ENCODE peak calls at places on chromosome 1, in six cellular contexts. X is pancreas, N is uterus, M is heart left ventricle, C is right atrium auricular region, W is fibroblast of lung. K is an unnamed sample.

GRCh38 chr1:40414331-40414730 is 35.9 kb upstream of the ZFP69B start:
- DNase-seq in X (no peak), N (no peak), M (no peak), C (no peak), W (no peak), K (no peak)

GRCh38 chr1:185317886-185318310 is 855 bp upstream of the IVNS1ABP start:
- DNase-seq in X (peak; percentile 63), N (peak; percentile 20), M (peak; percentile 32), C (no peak), W (peak; percentile 13), K (peak; percentile 14)

GRCh38 chr1:159821171-159821867 is 5.4 kb upstream of the SLAMF8 start:
- DNase-seq in X (no peak), N (no peak), M (no peak), C (no peak), W (no peak), K (no peak)

GRCh38 chr1:59667020-59667419 is 147.7 kb upstream of the HOOK1 start:
- DNase-seq in X (no peak), N (no peak), M (no peak), C (no peak), W (no peak), K (no peak)

GRCh38 chr1:224872832-224873644 is 56.4 kb upstream of the DNAH14 start:
- DNase-seq in X (no peak), N (no peak), M (no peak), C (no peak), W (no peak), K (no peak)

GRCh38 chr1:62230724-62231123 is 36.1 kb downstream of the L1TD1 start:
- DNase-seq in X (no peak), N (no peak), M (no peak), C (no peak), W (peak; percentile 98), K (no peak)

GRCh38 chr1:199313444-199313843 is 674.6 kb downstream of the PTPRC start:
- DNase-seq in X (no peak), N (no peak), M (no peak), C (no peak), W (no peak), K (no peak)

GRCh38 chr1:146034976-146035469 is 13.5 kb upstream of the HJV start:
- DNase-seq in X (no peak), N (no peak), M (no peak), C (no peak), W (no peak), K (no peak)

GRCh38 chr1:54884135-54884586 is 2.8 kb downstream of the DHCR24 start:
- DNase-seq in X (no peak), N (no peak), M (no peak), C (no peak), W (peak; percentile 59), K (no peak)

GRCh38 chr1:153652795-153653507 is 5.6 kb upstream of the SNAPIN start:
- DNase-seq in X (peak; percentile 50), N (no peak), M (no peak), C (no peak), W (peak; percentile 68), K (no peak)

GRCh38 chr1:225873281-225873850 is 8.8 kb downstream of the TMEM63A start:
- DNase-seq in X (no peak), N (no peak), M (no peak), C (no peak), W (no peak), K (no peak)

GRCh38 chr1:109963864-109964263 is 20.7 kb upstream of the AHCYL1 start:
- DNase-seq in X (no peak), N (no peak), M (no peak), C (no peak), W (peak; percentile 66), K (no peak)

GRCh38 chr1:178450871-178451270 is 45.9 kb downstream of the CLEC20A start:
- DNase-seq in X (no peak), N (no peak), M (no peak), C (no peak), W (no peak), K (no peak)

GRCh38 chr1:228312091-228312764 is 94.4 kb downstream of the TRIM11 start:
- DNase-seq in X (no peak), N (no peak), M (peak; percentile 14), C (no peak), W (no peak), K (no peak)

GRCh38 chr1:169999357-169999756 is 75.1 kb downstream of the KIFAP3 start:
- DNase-seq in X (no peak), N (peak; percentile 44), M (no peak), C (peak; percentile 60), W (peak; percentile 96), K (no peak)

GRCh38 chr1:96721382-96722160 is at the start of gene PTBP2:
- DNase-seq in X (peak; percentile 90), N (peak; percentile 81), M (peak; percentile 88), C (peak; percentile 77), W (peak; percentile 71), K (peak; percentile 92)

GRCh38 chr1:228983231-228983660 is 248.0 kb downstream of the RHOU start:
- DNase-seq in X (no peak), N (peak; percentile 3), M (no peak), C (no peak), W (no peak), K (no peak)

GRCh38 chr1:231931846-231932454 is 305.4 kb downstream of the DISC1 start:
- DNase-seq in X (no peak), N (no peak), M (no peak), C (no peak), W (no peak), K (no peak)

GRCh38 chr1:184860985-184861754 is 106.5 kb upstream of the EDEM3 start:
- DNase-seq in X (no peak), N (no peak), M (no peak), C (no peak), W (no peak), K (peak; percentile 85)

GRCh38 chr1:31923905-31924304 is 14.3 kb downstream of the PTP4A2 start:
- DNase-seq in X (no peak), N (no peak), M (no peak), C (no peak), W (no peak), K (no peak)
- H3K4me1 ChIP-seq in X (peaks cover 50% of the 10 kb centered on the region), N (peaks cover 17% of the 10 kb centered on the region), M (peaks cover 52% of the 10 kb centered on the region), C (no peaks in the 10 kb centered on the region), W (no peaks in the 10 kb centered on the region), K (peaks cover 66% of the 10 kb centered on the region)

DNA sequence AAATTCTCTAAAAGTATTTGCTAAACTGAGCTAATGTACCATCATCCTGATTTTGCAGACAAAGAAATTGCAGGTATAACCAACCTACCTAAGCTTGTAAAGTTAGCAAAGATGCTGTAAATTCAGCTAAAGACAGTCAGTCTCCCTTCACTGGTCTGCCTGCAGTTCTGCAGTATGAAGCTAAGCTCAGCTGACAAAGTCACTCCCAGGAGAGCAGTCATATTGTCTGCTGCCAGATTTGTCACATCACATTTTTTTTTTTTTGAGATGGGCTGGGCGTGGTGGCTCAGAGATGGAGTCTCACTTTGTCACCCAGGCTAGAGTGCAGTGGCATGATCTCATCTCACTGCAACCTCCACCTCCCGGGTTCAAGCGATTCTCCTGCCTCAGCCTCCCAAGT is 8.9 kb upstream of the CMPK1 start:
- DNase-seq in X (no peak), N (no peak), M (no peak), C (no peak), W (no peak), K (no peak)
- H3K27ac ChIP-seq in X (peak overlapping the region; percentile 44), N (no peak overlapping the region), M (no peak overlapping the region), C (no peak overlapping the region), W (no peak overlapping the region), K (no peak overlapping the region)

GRCh38 chr1:236063919-236064673 is 794 bp downstream of the NID1 start:
- DNase-seq in X (peak; percentile 79), N (peak; percentile 69), M (peak; percentile 69), C (peak; percentile 77), W (peak; percentile 68), K (peak; percentile 55)

GRCh38 chr1:236066054-236066453 is 1.2 kb upstream of the NID1 start:
- DNase-seq in X (no peak), N (no peak), M (peak; percentile 57), C (no peak), W (no peak), K (no peak)

GRCh38 chr1:236066828-236067386 is 2.0 kb upstream of the NID1 start:
- DNase-seq in X (no peak), N (peak; percentile 46), M (peak; percentile 79), C (peak; percentile 77), W (no peak), K (peak; percentile 30)

GRCh38 chr1:236064674-236065508 is at the start of gene NID1:
- DNase-seq in X (peak; percentile 81), N (peak; percentile 93), M (peak; percentile 91), C (peak; percentile 91), W (peak; percentile 82), K (peak; percentile 92)

DNA sequence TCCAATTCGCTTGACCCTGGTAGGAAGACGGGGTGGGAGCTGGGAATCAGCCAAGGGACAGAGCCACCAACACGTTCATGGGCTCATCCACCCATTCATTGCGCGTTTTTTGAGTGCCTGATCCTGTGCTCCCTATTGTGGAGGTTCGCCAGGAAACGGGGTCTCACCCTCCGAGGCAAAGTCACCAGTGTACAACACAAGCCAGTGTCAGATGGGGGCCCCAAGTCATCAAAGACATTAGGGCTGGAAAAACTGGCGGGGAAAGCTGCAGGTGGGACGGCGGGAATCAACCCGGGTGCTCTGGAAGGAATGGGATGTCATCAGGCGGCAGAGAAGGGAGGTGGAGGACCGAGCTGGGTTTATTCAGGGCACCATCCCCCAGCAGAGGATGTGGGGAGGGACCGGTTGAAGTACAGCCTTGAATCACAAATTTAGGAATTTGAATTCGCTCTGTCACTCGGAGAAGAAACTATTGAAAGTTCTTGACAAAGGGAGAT is 667 bp upstream of the NID1 start:
- DNase-seq in X (no peak), N (no peak), M (no peak), C (no peak), W (no peak), K (no peak)
- TF ChIP-seq CTCF in X (no peak), N (no peak), M (no peak), C (no peak), W (no peak), K (no peak)

DNA sequence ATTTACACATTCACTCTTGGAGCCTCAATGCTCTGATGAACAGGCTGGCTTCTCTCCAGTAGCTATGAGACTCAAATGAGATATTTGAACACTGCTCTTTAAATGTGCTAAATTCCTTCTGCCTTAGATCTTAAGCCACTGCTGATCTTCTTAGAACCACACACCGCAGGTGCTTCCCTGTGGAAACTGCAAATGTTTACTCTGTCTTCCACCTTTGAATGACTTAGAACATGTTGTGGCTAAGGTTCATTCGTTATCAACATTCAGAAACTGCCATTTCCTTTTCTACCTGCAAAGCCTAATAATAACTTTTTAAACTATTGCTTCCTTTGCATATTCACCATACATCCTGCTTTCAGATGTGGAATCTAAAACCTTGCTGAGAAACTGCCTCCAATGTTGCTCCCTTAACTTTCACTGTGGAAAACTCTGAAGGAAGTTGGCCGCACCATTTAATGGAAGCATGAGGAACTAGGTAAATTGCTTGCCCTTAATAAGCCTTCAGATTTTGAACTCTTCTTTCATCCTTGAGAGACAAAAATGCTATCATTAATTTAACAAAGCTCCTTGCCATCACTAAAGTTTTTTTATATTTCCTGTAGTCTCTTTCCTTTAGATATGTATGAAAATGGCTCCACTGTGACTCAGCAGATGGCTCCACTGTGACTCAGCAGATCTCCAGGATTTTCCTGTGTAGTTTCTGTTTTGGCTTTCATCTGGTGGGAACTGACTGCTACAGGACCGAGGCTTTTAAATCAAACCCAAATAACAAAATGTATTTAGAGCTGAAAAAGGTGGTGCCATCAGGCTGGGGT is 143.8 kb downstream of the TNFSF18 start:
- DNase-seq in X (no peak), N (no peak), M (no peak), C (no peak), W (peak; percentile 96), K (no peak)
- H3K4me1 ChIP-seq in X (no peaks in the 10 kb centered on the region), N (no peaks in the 10 kb centered on the region), M (no peaks in the 10 kb centered on the region), C (no peaks in the 10 kb centered on the region), W (peaks cover 42% of the 10 kb centered on the region), K (no peaks in the 10 kb centered on the region)